ENCODE peak calls at places on chromosomes 5 and 9, in seven cellular contexts. P, V, M, Q, W, K and U are unnamed samples.

GRCh38 chr9:34549407-34549732 is 26.6 kb upstream of the ENHO start:
- DNase-seq in P (no peak), V (no peak), M (no peak), Q (no peak), W (no peak), K (no peak), U (no peak)

GRCh38 chr9:84170521-84171141 is 169.9 kb downstream of the SLC28A3 start:
- DNase-seq in P (peak; percentile 96), V (no peak), M (no peak), Q (no peak), W (peak; percentile 50), K (peak; percentile 44), U (no peak)

GRCh38 chr5:102753889-102754498 is 1.1 kb upstream of the PAM start:
- DNase-seq in P (no peak), V (no peak), M (no peak), Q (peak; percentile 48), W (peak; percentile 39), K (no peak), U (no peak)

GRCh38 chr5:54140247-54140646 is 170.1 kb downstream of the ARL15 start:
- DNase-seq in P (no peak), V (no peak), M (no peak), Q (no peak), W (no peak), K (no peak), U (no peak)

GRCh38 chr9:93126825-93127368 is 7.2 kb downstream of the NINJ1 start:
- DNase-seq in P (no peak), V (no peak), M (no peak), Q (no peak), W (peak; percentile 54), K (no peak), U (peak; percentile 15)

GRCh38 chr9:87796232-87796631 is 70.3 kb downstream of the CTSL start:
- DNase-seq in P (no peak), V (no peak), M (peak; percentile 18), Q (no peak), W (no peak), K (no peak), U (no peak)

GRCh38 chr5:104650313-104650712 is 1087.7 kb upstream of the NUDT12 start:
- DNase-seq in P (no peak), V (no peak), M (no peak), Q (no peak), W (no peak), K (no peak), U (no peak)

GRCh38 chr9:134204041-134204440 is 39.7 kb upstream of the RNU6ATAC start:
- DNase-seq in P (no peak), V (no peak), M (no peak), Q (no peak), W (no peak), K (no peak), U (no peak)

GRCh38 chr5:73748510-73749410 is 122.8 kb downstream of the ARHGEF28 start:
- DNase-seq in P (no peak), V (no peak), M (peak; percentile 87), Q (no peak), W (peak; percentile 28), K (no peak), U (no peak)

GRCh38 chr5:143551765-143552164 is 148.3 kb upstream of the NR3C1 start:
- DNase-seq in P (no peak), V (no peak), M (no peak), Q (no peak), W (no peak), K (no peak), U (no peak)

GRCh38 chr5:131252824-131253171 is 11.1 kb upstream of the CDC42SE2 start:
- DNase-seq in P (no peak), V (no peak), M (peak; percentile 97), Q (no peak), W (no peak), K (no peak), U (no peak)

GRCh38 chr5:155746340-155747038 is 580.5 kb upstream of the SGCD start:
- DNase-seq in P (no peak), V (no peak), M (no peak), Q (no peak), W (no peak), K (no peak), U (no peak)

GRCh38 chr9:134604834-134605233 is 36.8 kb upstream of the COL5A1 start:
- DNase-seq in P (no peak), V (no peak), M (no peak), Q (no peak), W (no peak), K (no peak), U (no peak)

GRCh38 chr9:127132375-127132774 is 9.9 kb upstream of the ANGPTL2 start:
- DNase-seq in P (no peak), V (no peak), M (no peak), Q (no peak), W (peak; percentile 24), K (no peak), U (no peak)

GRCh38 chr5:141529002-141529401 is 40.1 kb downstream of the PCDHGC5 start:
- DNase-seq in P (no peak), V (no peak), M (no peak), Q (no peak), W (no peak), K (no peak), U (no peak)

GRCh38 chr9:128636024-128636390 is 20.6 kb downstream of the DYNC2I2 start:
- DNase-seq in P (no peak), V (no peak), M (no peak), Q (no peak), W (peak; percentile 86), K (no peak), U (no peak)

GRCh38 chr5:35360671-35361070 is 130.4 kb upstream of the PRLR start:
- DNase-seq in P (no peak), V (no peak), M (no peak), Q (no peak), W (no peak), K (no peak), U (no peak)

GRCh38 chr9:111030492-111030891 is 7.8 kb downstream of the LPAR1 start:
- DNase-seq in P (no peak), V (no peak), M (no peak), Q (no peak), W (no peak), K (no peak), U (no peak)

GRCh38 chr5:140488914-140489313 is 58.5 kb upstream of the EIF4EBP3 start:
- DNase-seq in P (no peak), V (no peak), M (peak; percentile 9), Q (no peak), W (no peak), K (no peak), U (no peak)

GRCh38 chr9:113853333-113853732 is 22.8 kb upstream of the ZNF618 start:
- DNase-seq in P (no peak), V (no peak), M (peak; percentile 22), Q (no peak), W (no peak), K (no peak), U (no peak)

GRCh38 chr5:61306531-61307195 is 25.4 kb upstream of the ZSWIM6 start:
- DNase-seq in P (no peak), V (no peak), M (no peak), Q (no peak), W (no peak), K (no peak), U (no peak)

DNA sequence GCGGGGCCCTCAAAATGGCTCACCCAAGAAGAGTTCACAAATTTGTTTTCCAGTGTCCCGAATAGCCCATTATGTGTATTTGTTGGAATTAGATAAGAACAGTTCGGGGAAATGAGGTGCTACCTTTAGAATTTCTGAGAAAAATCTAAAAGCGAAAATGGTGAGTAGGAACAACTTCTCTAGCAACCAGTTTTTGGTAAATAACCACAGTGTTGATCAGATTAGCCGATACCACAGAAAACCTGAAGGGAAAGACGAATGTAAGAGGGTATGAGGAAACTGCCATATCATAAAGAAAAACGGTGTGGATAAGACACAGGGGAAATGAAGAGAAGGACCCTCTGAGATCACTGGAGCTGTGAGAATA is 31.0 kb downstream of the ADAM19 start:
- DNase-seq in P (no peak), V (no peak), M (no peak), Q (no peak), W (no peak), K (no peak), U (no peak)
- TF ChIP-seq CTCF in P (no peak), V (no peak), M (no peak), Q (no peak), W (no peak), K (no peak), U (no peak)

GRCh38 chr5:122313941-122314340 is 1.9 kb downstream of the SNCAIP start:
- DNase-seq in P (no peak), V (no peak), M (no peak), Q (no peak), W (no peak), K (no peak), U (no peak)

GRCh38 chr5:122311400-122311887 is 593 bp upstream of the SNCAIP start:
- DNase-seq in P (no peak), V (no peak), M (no peak), Q (peak; percentile 5), W (peak; percentile 55), K (peak; percentile 61), U (no peak)

GRCh38 chr5:122311888-122312669 is at the start of gene SNCAIP:
- DNase-seq in P (no peak), V (no peak), M (peak; percentile 7), Q (peak; percentile 36), W (peak; percentile 66), K (peak; percentile 72), U (no peak)

GRCh38 chr5:122313001-122313402 is 965 bp downstream of the SNCAIP start:
- DNase-seq in P (no peak), V (no peak), M (no peak), Q (no peak), W (no peak), K (no peak), U (no peak)

GRCh38 chr5:122312670-122312988 is 592 bp downstream of the SNCAIP start:
- DNase-seq in P (no peak), V (no peak), M (no peak), Q (peak; percentile 25), W (peak; percentile 33), K (peak; percentile 57), U (no peak)
- TF ChIP-seq CTCF in P (peak; percentile 3), V (no peak), M (no peak), Q (no peak), W (no peak), K (no peak), U (no peak)

DNA sequence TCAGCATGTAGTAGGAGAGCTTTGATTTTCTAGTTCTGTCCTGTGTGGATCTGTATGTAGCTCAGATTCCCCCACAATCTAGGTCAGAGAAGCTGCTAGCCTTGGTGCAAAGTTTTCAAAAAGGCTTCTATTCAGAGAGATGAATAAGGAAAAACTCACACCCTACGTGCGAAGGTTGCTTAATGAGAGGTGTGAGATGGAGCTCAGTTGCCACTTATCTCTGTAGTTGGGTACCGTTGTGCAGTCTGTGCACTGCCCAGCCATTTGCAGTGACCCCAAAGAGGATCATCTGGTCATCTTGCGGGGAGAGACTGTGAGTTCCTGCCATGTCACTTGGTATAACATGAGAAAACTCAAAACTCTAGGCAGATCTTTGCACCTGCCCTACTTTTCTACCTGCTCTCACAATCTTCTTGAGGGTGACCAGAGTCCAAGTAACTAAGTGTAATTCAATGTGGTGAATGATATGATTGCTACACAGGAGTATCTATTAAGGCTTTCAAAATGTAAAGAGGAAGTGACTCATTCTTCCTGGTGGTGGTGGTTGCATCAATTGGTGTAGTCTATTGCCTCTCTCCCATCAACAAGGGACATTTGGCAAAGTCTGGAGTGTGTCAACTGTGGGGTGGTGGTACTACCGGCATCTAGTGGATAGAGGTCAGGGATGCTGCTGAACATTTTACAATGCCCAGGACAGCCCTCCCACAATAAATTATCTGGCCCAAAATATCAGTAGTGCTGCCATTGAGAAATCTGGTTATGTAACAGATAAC is 65.2 kb downstream of the TMC1 start:
- DNase-seq in P (peak; percentile 37), V (no peak), M (peak; percentile 91), Q (no peak), W (no peak), K (no peak), U (no peak)
- TF ChIP-seq CTCF in P (peak; percentile 22), V (no peak), M (peak; percentile 10), Q (no peak), W (no peak), K (no peak), U (no peak)

GRCh38 chr9:69307446-69308216 is 17.4 kb upstream of the ENTREP1 start:
- DNase-seq in P (peak; percentile 30), V (no peak), M (no peak), Q (no peak), W (peak; percentile 73), K (no peak), U (no peak)
- TF ChIP-seq CTCF in P (no peak), V (no peak), M (no peak), Q (no peak), W (peak; percentile 46), K (no peak), U (no peak)